ENCODE peak calls at places on chromosomes 1 and 21, in six cellular contexts. One of them, this sample, is unnamed.
A peak's percentile ranks its signal among the peaks of the same experiment; 100 is the strongest.

GRCh38 chr21:45994086-45994661 is 12.6 kb downstream of the COL6A1 start:
- DNase-seq in mammary epithelial cell: no peak
- DNase-seq in mucosa of descending colon: no peak
- DNase-seq in psoas muscle: peak; percentile 53
- DNase-seq in colonic mucosa: peak; percentile 14
- DNase-seq in upper lobe of left lung: peak; percentile 70
- DNase-seq in this sample: peak; percentile 2

GRCh38 chr1:164662955-164663354 is 104.0 kb downstream of the PBX1 start:
- DNase-seq in psoas muscle: no peak
- DNase-seq in colonic mucosa: no peak
- DNase-seq in mucosa of descending colon: no peak
- DNase-seq in mammary epithelial cell: no peak
- DNase-seq in upper lobe of left lung: no peak
- DNase-seq in this sample: no peak

GRCh38 chr1:17635811-17636210 is 96.3 kb downstream of the ARHGEF10L start:
- DNase-seq in mammary epithelial cell: no peak
- DNase-seq in upper lobe of left lung: no peak
- DNase-seq in psoas muscle: no peak
- DNase-seq in mucosa of descending colon: peak; percentile 35
- DNase-seq in colonic mucosa: no peak
- DNase-seq in this sample: no peak

GRCh38 chr1:205610036-205610435 is 21.8 kb downstream of the ELK4 start:
- DNase-seq in mammary epithelial cell: peak; percentile 61
- DNase-seq in mucosa of descending colon: no peak
- DNase-seq in psoas muscle: no peak
- DNase-seq in upper lobe of left lung: no peak
- DNase-seq in colonic mucosa: no peak
- DNase-seq in this sample: no peak

GRCh38 chr1:32811917-32812316 is 5.2 kb downstream of the YARS1 start:
- DNase-seq in upper lobe of left lung: no peak
- DNase-seq in mammary epithelial cell: no peak
- DNase-seq in psoas muscle: no peak
- DNase-seq in mucosa of descending colon: no peak
- DNase-seq in colonic mucosa: no peak
- DNase-seq in this sample: no peak

GRCh38 chr1:157154291-157154690 is 16.1 kb upstream of the ETV3 start:
- DNase-seq in colonic mucosa: peak; percentile 26
- DNase-seq in mucosa of descending colon: no peak
- DNase-seq in mammary epithelial cell: no peak
- DNase-seq in upper lobe of left lung: peak; percentile 13
- DNase-seq in psoas muscle: no peak
- DNase-seq in this sample: no peak

GRCh38 chr1:67704351-67704750 is 19.4 kb downstream of the GADD45A start:
- DNase-seq in mammary epithelial cell: no peak
- DNase-seq in colonic mucosa: no peak
- DNase-seq in upper lobe of left lung: no peak
- DNase-seq in psoas muscle: no peak
- DNase-seq in mucosa of descending colon: no peak
- DNase-seq in this sample: no peak

GRCh38 chr21:25837545-25838263 is 102.9 kb downstream of the GABPA start:
- DNase-seq in upper lobe of left lung: no peak
- DNase-seq in colonic mucosa: no peak
- DNase-seq in mucosa of descending colon: no peak
- DNase-seq in psoas muscle: no peak
- DNase-seq in mammary epithelial cell: peak; percentile 84
- DNase-seq in this sample: no peak

GRCh38 chr1:24281591-24281990 is 37.6 kb upstream of the GRHL3 start:
- DNase-seq in colonic mucosa: no peak
- DNase-seq in psoas muscle: no peak
- DNase-seq in mammary epithelial cell: no peak
- DNase-seq in upper lobe of left lung: no peak
- DNase-seq in mucosa of descending colon: no peak
- DNase-seq in this sample: no peak

GRCh38 chr21:45088729-45089128 is 14.3 kb downstream of the ADARB1 start:
- DNase-seq in colonic mucosa: no peak
- DNase-seq in psoas muscle: no peak
- DNase-seq in upper lobe of left lung: no peak
- DNase-seq in mammary epithelial cell: peak; percentile 43
- DNase-seq in mucosa of descending colon: no peak
- DNase-seq in this sample: no peak

GRCh38 chr1:22338071-22338765 is 113.4 kb upstream of the ZBTB40 start:
- DNase-seq in upper lobe of left lung: no peak
- DNase-seq in mucosa of descending colon: no peak
- DNase-seq in mammary epithelial cell: no peak
- DNase-seq in psoas muscle: no peak
- DNase-seq in colonic mucosa: no peak
- DNase-seq in this sample: no peak

GRCh38 chr21:45265721-45266517 is 21.8 kb downstream of the POFUT2 start:
- DNase-seq in upper lobe of left lung: peak; percentile 80
- DNase-seq in psoas muscle: peak; percentile 48
- DNase-seq in colonic mucosa: peak; percentile 13
- DNase-seq in mucosa of descending colon: no peak
- DNase-seq in mammary epithelial cell: no peak
- DNase-seq in this sample: no peak

GRCh38 chr1:201783067-201783466 is 45.9 kb upstream of the IPO9 start:
- DNase-seq in mammary epithelial cell: no peak
- DNase-seq in colonic mucosa: no peak
- DNase-seq in mucosa of descending colon: no peak
- DNase-seq in psoas muscle: no peak
- DNase-seq in upper lobe of left lung: no peak
- DNase-seq in this sample: no peak

GRCh38 chr1:22712502-22713271 is 2.0 kb downstream of the EPHB2 start:
- DNase-seq in upper lobe of left lung: peak; percentile 56
- DNase-seq in colonic mucosa: no peak
- DNase-seq in mucosa of descending colon: peak; percentile 48
- DNase-seq in mammary epithelial cell: no peak
- DNase-seq in psoas muscle: no peak
- DNase-seq in this sample: no peak

GRCh38 chr1:201021333-201022177 is 2.0 kb downstream of the KIF21B start:
- DNase-seq in upper lobe of left lung: peak; percentile 70
- DNase-seq in mucosa of descending colon: no peak
- DNase-seq in colonic mucosa: no peak
- DNase-seq in psoas muscle: no peak
- DNase-seq in mammary epithelial cell: no peak
- DNase-seq in this sample: no peak

GRCh38 chr1:167057297-167057688 is 32.9 kb downstream of the GPA33 start:
- DNase-seq in colonic mucosa: no peak
- DNase-seq in psoas muscle: no peak
- DNase-seq in mucosa of descending colon: no peak
- DNase-seq in mammary epithelial cell: peak; percentile 42
- DNase-seq in upper lobe of left lung: no peak
- DNase-seq in this sample: no peak

GRCh38 chr1:173275496-173275895 is 68.4 kb upstream of the TNFSF4 start:
- DNase-seq in mucosa of descending colon: no peak
- DNase-seq in upper lobe of left lung: no peak
- DNase-seq in mammary epithelial cell: no peak
- DNase-seq in colonic mucosa: no peak
- DNase-seq in psoas muscle: no peak
- DNase-seq in this sample: no peak

GRCh38 chr1:229192031-229192430 is 78.9 kb upstream of the RAB4A start:
- DNase-seq in mammary epithelial cell: peak; percentile 83
- DNase-seq in upper lobe of left lung: no peak
- DNase-seq in mucosa of descending colon: no peak
- DNase-seq in psoas muscle: no peak
- DNase-seq in colonic mucosa: no peak
- DNase-seq in this sample: no peak

GRCh38 chr21:35027558-35028450 is 21.3 kb downstream of the RUNX1 start:
- DNase-seq in mammary epithelial cell: no peak
- DNase-seq in upper lobe of left lung: no peak
- DNase-seq in psoas muscle: no peak
- DNase-seq in mucosa of descending colon: no peak
- DNase-seq in colonic mucosa: no peak
- DNase-seq in this sample: no peak

GRCh38 chr1:30694248-30695175 is 28.9 kb downstream of the MATN1 start:
- DNase-seq in colonic mucosa: no peak
- DNase-seq in mammary epithelial cell: no peak
- DNase-seq in upper lobe of left lung: no peak
- DNase-seq in mucosa of descending colon: no peak
- DNase-seq in psoas muscle: no peak
- DNase-seq in this sample: no peak

GRCh38 chr1:240687820-240688219 is 75.9 kb upstream of the GREM2 start:
- DNase-seq in colonic mucosa: no peak
- DNase-seq in mucosa of descending colon: no peak
- DNase-seq in upper lobe of left lung: no peak
- DNase-seq in psoas muscle: no peak
- DNase-seq in mammary epithelial cell: no peak
- DNase-seq in this sample: no peak

GRCh38 chr1:56291374-56291841 is 288.0 kb downstream of the PLPP3 start:
- DNase-seq in mammary epithelial cell: no peak
- DNase-seq in mucosa of descending colon: no peak
- DNase-seq in psoas muscle: peak; percentile 66
- DNase-seq in upper lobe of left lung: no peak
- DNase-seq in colonic mucosa: no peak
- DNase-seq in this sample: no peak

GRCh38 chr1:235253219-235253640 is 74.7 kb downstream of the ARID4B start:
- DNase-seq in psoas muscle: peak; percentile 68
- DNase-seq in colonic mucosa: peak; percentile 66
- DNase-seq in mucosa of descending colon: peak; percentile 73
- DNase-seq in mammary epithelial cell: peak; percentile 63
- DNase-seq in upper lobe of left lung: no peak
- DNase-seq in this sample: peak; percentile 58

DNA sequence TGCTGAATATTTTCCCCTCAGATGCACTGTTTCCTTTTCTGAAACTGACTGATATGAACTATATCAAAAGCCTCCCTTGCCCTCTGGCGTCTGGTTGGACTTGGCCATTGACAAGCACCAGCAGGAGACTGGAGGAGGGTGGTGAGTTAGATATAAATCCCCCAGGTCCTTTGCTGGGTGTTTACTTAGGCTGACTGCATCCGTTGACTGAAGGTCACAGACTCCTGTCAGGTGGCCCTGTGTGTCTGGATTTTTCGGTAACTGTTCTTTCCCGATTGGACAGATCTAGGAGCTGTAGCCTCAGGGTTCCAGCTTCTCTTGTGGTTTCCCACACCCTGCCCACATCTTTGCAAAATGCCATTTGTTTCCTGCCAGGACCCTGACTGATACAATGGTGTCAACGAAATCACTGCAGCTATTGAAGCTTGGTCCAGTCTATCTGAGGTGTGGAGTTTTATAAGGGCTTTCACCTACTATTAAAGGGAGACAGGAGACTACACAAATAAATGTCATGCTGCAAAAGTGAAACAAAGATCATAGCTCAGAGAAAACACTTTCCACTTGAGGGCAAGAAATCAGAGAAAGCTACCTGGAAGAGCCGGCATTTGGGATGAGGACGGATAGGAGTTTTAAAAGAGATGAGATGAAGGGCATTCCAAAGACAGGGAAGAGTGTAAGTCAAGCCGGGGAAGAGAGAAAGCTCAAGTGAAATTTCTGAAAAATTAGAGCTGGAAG is 1.5 kb upstream of the MAGI3 start:
- DNase-seq in colonic mucosa: peak; percentile 65
- DNase-seq in mammary epithelial cell: peak; percentile 56
- DNase-seq in upper lobe of left lung: no peak
- DNase-seq in psoas muscle: no peak
- DNase-seq in mucosa of descending colon: peak; percentile 68
- DNase-seq in this sample: no peak
- TF ChIP-seq CTCF in colonic mucosa: no peak
- TF ChIP-seq CTCF in mammary epithelial cell: peak; percentile 23
- TF ChIP-seq CTCF in upper lobe of left lung: no peak
- TF ChIP-seq CTCF in psoas muscle: no peak
- TF ChIP-seq CTCF in mucosa of descending colon: no peak
- TF ChIP-seq CTCF in this sample: no peak

GRCh38 chr1:2919826-2920225 is 101.4 kb upstream of the ACTRT2 start:
- DNase-seq in colonic mucosa: no peak
- DNase-seq in mucosa of descending colon: no peak
- DNase-seq in mammary epithelial cell: no peak
- DNase-seq in psoas muscle: no peak
- DNase-seq in upper lobe of left lung: peak; percentile 70
- DNase-seq in this sample: no peak

GRCh38 chr1:2923351-2923750 is 97.9 kb upstream of the ACTRT2 start:
- DNase-seq in mucosa of descending colon: no peak
- DNase-seq in upper lobe of left lung: peak; percentile 59
- DNase-seq in psoas muscle: no peak
- DNase-seq in mammary epithelial cell: no peak
- DNase-seq in colonic mucosa: no peak
- DNase-seq in this sample: no peak

GRCh38 chr1:2921970-2922686 is 99.1 kb upstream of the ACTRT2 start:
- DNase-seq in psoas muscle: no peak
- DNase-seq in mammary epithelial cell: no peak
- DNase-seq in colonic mucosa: peak; percentile 22
- DNase-seq in mucosa of descending colon: peak; percentile 38
- DNase-seq in upper lobe of left lung: peak; percentile 87
- DNase-seq in this sample: peak; percentile 38

GRCh38 chr1:2918441-2918840 is 102.8 kb upstream of the ACTRT2 start:
- DNase-seq in mucosa of descending colon: no peak
- DNase-seq in upper lobe of left lung: peak; percentile 60
- DNase-seq in mammary epithelial cell: no peak
- DNase-seq in colonic mucosa: no peak
- DNase-seq in psoas muscle: no peak
- DNase-seq in this sample: no peak

GRCh38 chr1:2920421-2921015 is 100.7 kb upstream of the ACTRT2 start:
- DNase-seq in mucosa of descending colon: no peak
- DNase-seq in mammary epithelial cell: no peak
- DNase-seq in psoas muscle: no peak
- DNase-seq in upper lobe of left lung: peak; percentile 50
- DNase-seq in colonic mucosa: no peak
- DNase-seq in this sample: no peak
- H3K9me3 ChIP-seq in mucosa of descending colon: no peaks in the 10 kb centered on the region
- H3K9me3 ChIP-seq in mammary epithelial cell: peaks cover 61% of the 10 kb centered on the region
- H3K9me3 ChIP-seq in psoas muscle: no peaks in the 10 kb centered on the region
- H3K9me3 ChIP-seq in upper lobe of left lung: no peaks in the 10 kb centered on the region
- H3K9me3 ChIP-seq in colonic mucosa: no peaks in the 10 kb centered on the region
- H3K9me3 ChIP-seq in this sample: no peaks in the 10 kb centered on the region

GRCh38 chr21:42026072-42026415 is 15.9 kb upstream of the ZBTB21 start:
- DNase-seq in mammary epithelial cell: no peak
- DNase-seq in upper lobe of left lung: peak; percentile 42
- DNase-seq in mucosa of descending colon: no peak
- DNase-seq in colonic mucosa: no peak
- DNase-seq in psoas muscle: no peak
- DNase-seq in this sample: no peak

GRCh38 chr21:42027804-42028753 is 17.9 kb upstream of the ZBTB21 start:
- DNase-seq in mammary epithelial cell: no peak
- DNase-seq in mucosa of descending colon: no peak
- DNase-seq in upper lobe of left lung: peak; percentile 43
- DNase-seq in colonic mucosa: no peak
- DNase-seq in psoas muscle: no peak
- DNase-seq in this sample: no peak

GRCh38 chr21:42027085-42027803 is 17.1 kb upstream of the ZBTB21 start:
- DNase-seq in psoas muscle: no peak
- DNase-seq in colonic mucosa: no peak
- DNase-seq in mammary epithelial cell: no peak
- DNase-seq in upper lobe of left lung: no peak
- DNase-seq in mucosa of descending colon: no peak
- DNase-seq in this sample: no peak

GRCh38 chr21:42024261-42024877 is 14.2 kb upstream of the ZBTB21 start:
- DNase-seq in psoas muscle: no peak
- DNase-seq in mucosa of descending colon: no peak
- DNase-seq in upper lobe of left lung: no peak
- DNase-seq in mammary epithelial cell: no peak
- DNase-seq in colonic mucosa: no peak
- DNase-seq in this sample: no peak

GRCh38 chr21:42025392-42026071 is 15.4 kb upstream of the ZBTB21 start:
- DNase-seq in mucosa of descending colon: no peak
- DNase-seq in psoas muscle: no peak
- DNase-seq in upper lobe of left lung: no peak
- DNase-seq in mammary epithelial cell: no peak
- DNase-seq in colonic mucosa: no peak
- DNase-seq in this sample: no peak
- TF ChIP-seq CTCF in mucosa of descending colon: no peak
- TF ChIP-seq CTCF in psoas muscle: no peak
- TF ChIP-seq CTCF in upper lobe of left lung: no peak
- TF ChIP-seq CTCF in mammary epithelial cell: no peak
- TF ChIP-seq CTCF in colonic mucosa: no peak
- TF ChIP-seq CTCF in this sample: no peak

GRCh38 chr1:4671828-4672227 is 17.4 kb downstream of the AJAP1 start:
- DNase-seq in colonic mucosa: no peak
- DNase-seq in mucosa of descending colon: no peak
- DNase-seq in mammary epithelial cell: no peak
- DNase-seq in psoas muscle: no peak
- DNase-seq in upper lobe of left lung: peak; percentile 41
- DNase-seq in this sample: no peak
- H3K9me3 ChIP-seq in colonic mucosa: no peaks in the 10 kb centered on the region
- H3K9me3 ChIP-seq in mucosa of descending colon: no peaks in the 10 kb centered on the region
- H3K9me3 ChIP-seq in mammary epithelial cell: no peaks in the 10 kb centered on the region
- H3K9me3 ChIP-seq in psoas muscle: no peaks in the 10 kb centered on the region
- H3K9me3 ChIP-seq in upper lobe of left lung: no peaks in the 10 kb centered on the region
- H3K9me3 ChIP-seq in this sample: no peaks in the 10 kb centered on the region